ENCODE peak calls at places on chromosome 19, in seven cellular contexts. A is A673; D is activated gamma-delta T cell treated with Interleukin-2 at 50 U/mL for 16 hours; Z is CD4-positive, alpha-beta T cell; U is stimulated activated CD4-positive, alpha-beta T cell treated with anti-CD3 and anti-CD28 coated beads, TNF-alpha, amount 100 ng/mL, for 48 hours; C is HEK293T; B is CD4-positive, CD25-positive, alpha-beta regulatory T cell. F is an unnamed sample.

GRCh38 chr19:44689290-44690130 is 9.4 kb upstream of the CEACAM16 start:
- DNase-seq in A (peak; percentile 76), D (peak; percentile 79), Z (peak; percentile 68), U (peak; percentile 56), C (peak; percentile 75), B (peak; percentile 77), F (peak; percentile 65)

GRCh38 chr19:8005534-8006256 is at the start of gene ELAVL1:
- DNase-seq in A (peak; percentile 94), D (peak; percentile 87), Z (peak; percentile 77), U (peak; percentile 82), C (peak; percentile 96), B (peak; percentile 93), F (peak; percentile 68)

GRCh38 chr19:16896913-16897571 is 8.2 kb downstream of the F2RL3 start:
- DNase-seq in A (peak; percentile 89), D (peak; percentile 60), Z (peak; percentile 28), U (peak; percentile 48), C (peak; percentile 99), B (peak; percentile 85), F (peak; percentile 97)

GRCh38 chr19:4909172-4909896 is at the start of gene UHRF1:
- DNase-seq in A (peak; percentile 91), D (no peak), Z (no peak), U (peak; percentile 72), C (peak; percentile 64), B (peak; percentile 79), F (peak; percentile 38)

GRCh38 chr19:7533925-7534480 is 1.5 kb upstream of the PNPLA6 start:
- DNase-seq in A (peak; percentile 95), D (peak; percentile 81), Z (peak; percentile 80), U (peak; percentile 72), C (peak; percentile 87), B (peak; percentile 93), F (no peak)

GRCh38 chr19:53365134-53365898 is at the start of gene ZNF525:
- DNase-seq in A (peak; percentile 90), D (peak; percentile 97), Z (peak; percentile 95), U (peak; percentile 91), C (peak; percentile 52), B (peak; percentile 95), F (peak; percentile 78)

GRCh38 chr19:18204394-18205179 is 745 bp upstream of the RAB3A start:
- DNase-seq in A (peak; percentile 77), D (peak; percentile 47), Z (no peak), U (no peak), C (no peak), B (no peak), F (peak; percentile 48)

GRCh38 chr19:48962029-48962848 is 2.9 kb upstream of the FTL start:
- DNase-seq in A (no peak), D (peak; percentile 34), Z (no peak), U (no peak), C (no peak), B (peak; percentile 78), F (peak; percentile 94)

GRCh38 chr19:32223106-32223505 is 122.3 kb upstream of the ZNF507 start:
- DNase-seq in A (no peak), D (no peak), Z (no peak), U (no peak), C (no peak), B (no peak), F (no peak)

GRCh38 chr19:1163934-1164683 is 10.0 kb downstream of the SBNO2 start:
- DNase-seq in A (no peak), D (no peak), Z (no peak), U (no peak), C (no peak), B (no peak), F (no peak)